ENCODE peak calls at places on chromosomes 1 and 21, in seven cellular contexts. E, R, Z, W, M, G and J are unnamed samples.

GRCh38 chr1:179447489-179447888 is 81.7 kb downstream of the AXDND1 start:
- DNase-seq in E (peak), R (peak), Z (peak), W (peak), M (peak), G (no peak), J (peak)

GRCh38 chr1:19780267-19780877 is 19.3 kb downstream of the TMCO4 start:
- DNase-seq in E (no peak), R (no peak), Z (peak), W (no peak), M (peak), G (no peak), J (no peak)

GRCh38 chr1:44464361-44464760 is 59.3 kb downstream of the RNF220 start:
- DNase-seq in E (no peak), R (no peak), Z (no peak), W (no peak), M (no peak), G (no peak), J (no peak)

GRCh38 chr1:157226739-157227138 is 88.5 kb upstream of the ETV3 start:
- DNase-seq in E (no peak), R (no peak), Z (no peak), W (no peak), M (no peak), G (no peak), J (no peak)

GRCh38 chr1:173269490-173270230 is 62.5 kb upstream of the TNFSF4 start:
- DNase-seq in E (peak), R (no peak), Z (no peak), W (peak), M (peak), G (peak), J (peak)

GRCh38 chr21:44088401-44088780 is 18.8 kb upstream of the PWP2 start:
- DNase-seq in E (no peak), R (no peak), Z (peak), W (no peak), M (no peak), G (no peak), J (no peak)

GRCh38 chr1:54545916-54546635 is 2.0 kb upstream of the ACOT11 start:
- DNase-seq in E (no peak), R (no peak), Z (no peak), W (no peak), M (no peak), G (no peak), J (no peak)

GRCh38 chr1:40715660-40716059 is 24.2 kb downstream of the NFYC start:
- DNase-seq in E (no peak), R (no peak), Z (no peak), W (no peak), M (no peak), G (no peak), J (no peak)

GRCh38 chr1:2049517-2050481 is at the start of gene PRKCZ:
- DNase-seq in E (peak), R (peak), Z (peak), W (peak), M (peak), G (no peak), J (peak)
- TF ChIP-seq EZH2 in E (no peak), R (no peak), Z (no peak), W (no peak), M (no peak), G (peak), J (no peak)

GRCh38 chr1:14599173-14599754 is 779 bp downstream of the KAZN start:
- DNase-seq in E (no peak), R (peak), Z (peak), W (no peak), M (peak), G (no peak), J (no peak)
- TF ChIP-seq EZH2 in E (no peak), R (no peak), Z (peak), W (no peak), M (no peak), G (no peak), J (peak)

DNA sequence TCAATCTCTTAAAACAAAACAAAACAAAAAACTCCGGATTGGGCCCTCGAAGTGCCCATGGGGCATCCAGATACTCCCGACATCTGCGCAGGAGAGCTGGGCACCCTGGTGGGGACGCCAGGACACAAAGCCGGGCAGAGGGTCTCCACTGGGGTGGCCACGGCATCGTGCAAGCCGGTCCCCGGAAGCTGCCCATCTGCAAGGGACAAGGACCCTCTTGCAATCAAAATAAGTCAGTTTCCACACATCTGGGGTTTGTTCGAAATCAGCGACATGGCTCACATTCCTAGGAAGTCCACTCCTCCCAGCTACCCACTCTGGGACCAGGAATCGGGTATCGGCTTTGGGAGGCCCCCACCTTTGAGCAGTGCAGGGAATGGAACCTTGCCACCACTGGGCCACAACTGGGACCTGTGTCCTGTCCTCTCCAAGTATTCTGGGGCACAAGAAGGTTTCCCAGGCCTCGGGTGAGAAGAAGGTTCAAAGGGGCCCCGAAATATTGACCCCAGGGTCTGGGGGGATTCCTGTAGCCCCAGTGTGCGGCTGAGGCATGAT is 4.6 kb upstream of the PRDM16 start:
- DNase-seq in E (no peak), R (no peak), Z (no peak), W (no peak), M (no peak), G (no peak), J (no peak)
- TF ChIP-seq EZH2 in E (no peak), R (no peak), Z (peak), W (no peak), M (peak), G (no peak), J (no peak)

GRCh38 chr1:160136926-160137200 is 14.5 kb upstream of the ATP1A4 start:
- DNase-seq in E (no peak), R (no peak), Z (no peak), W (no peak), M (no peak), G (no peak), J (no peak)
- TF ChIP-seq EZH2 in E (no peak), R (no peak), Z (no peak), W (no peak), M (no peak), G (no peak), J (no peak)

GRCh38 chr1:171835891-171836290 is 5.4 kb upstream of the DNM3 start:
- DNase-seq in E (no peak), R (no peak), Z (no peak), W (no peak), M (no peak), G (no peak), J (no peak)

GRCh38 chr1:171844381-171844780 is 3.1 kb downstream of the DNM3 start:
- DNase-seq in E (no peak), R (no peak), Z (no peak), W (no peak), M (no peak), G (peak), J (no peak)

GRCh38 chr1:171841931-171842723 is 829 bp downstream of the DNM3 start:
- DNase-seq in E (no peak), R (peak), Z (peak), W (no peak), M (peak), G (peak), J (peak)

GRCh38 chr1:171845998-171846397 is 4.7 kb downstream of the DNM3 start:
- DNase-seq in E (no peak), R (no peak), Z (no peak), W (no peak), M (no peak), G (no peak), J (no peak)

GRCh38 chr1:171841050-171841910 is at the start of gene DNM3:
- DNase-seq in E (no peak), R (peak), Z (peak), W (peak), M (peak), G (peak), J (peak)
- TF ChIP-seq EZH2 in E (no peak), R (peak), Z (no peak), W (no peak), M (no peak), G (no peak), J (no peak)

GRCh38 chr1:159942700-159943640 is 2.4 kb downstream of the IGSF9 start:
- DNase-seq in E (no peak), R (no peak), Z (no peak), W (no peak), M (no peak), G (no peak), J (no peak)

GRCh38 chr1:159943908-159944622 is 1.3 kb downstream of the IGSF9 start:
- DNase-seq in E (no peak), R (no peak), Z (no peak), W (no peak), M (no peak), G (no peak), J (peak)

GRCh38 chr1:159945483-159946241 is at the start of gene IGSF9:
- DNase-seq in E (peak), R (peak), Z (peak), W (peak), M (peak), G (peak), J (peak)

GRCh38 chr1:159946242-159947187 is 1.1 kb upstream of the IGSF9 start:
- DNase-seq in E (no peak), R (no peak), Z (no peak), W (no peak), M (no peak), G (no peak), J (no peak)

DNA sequence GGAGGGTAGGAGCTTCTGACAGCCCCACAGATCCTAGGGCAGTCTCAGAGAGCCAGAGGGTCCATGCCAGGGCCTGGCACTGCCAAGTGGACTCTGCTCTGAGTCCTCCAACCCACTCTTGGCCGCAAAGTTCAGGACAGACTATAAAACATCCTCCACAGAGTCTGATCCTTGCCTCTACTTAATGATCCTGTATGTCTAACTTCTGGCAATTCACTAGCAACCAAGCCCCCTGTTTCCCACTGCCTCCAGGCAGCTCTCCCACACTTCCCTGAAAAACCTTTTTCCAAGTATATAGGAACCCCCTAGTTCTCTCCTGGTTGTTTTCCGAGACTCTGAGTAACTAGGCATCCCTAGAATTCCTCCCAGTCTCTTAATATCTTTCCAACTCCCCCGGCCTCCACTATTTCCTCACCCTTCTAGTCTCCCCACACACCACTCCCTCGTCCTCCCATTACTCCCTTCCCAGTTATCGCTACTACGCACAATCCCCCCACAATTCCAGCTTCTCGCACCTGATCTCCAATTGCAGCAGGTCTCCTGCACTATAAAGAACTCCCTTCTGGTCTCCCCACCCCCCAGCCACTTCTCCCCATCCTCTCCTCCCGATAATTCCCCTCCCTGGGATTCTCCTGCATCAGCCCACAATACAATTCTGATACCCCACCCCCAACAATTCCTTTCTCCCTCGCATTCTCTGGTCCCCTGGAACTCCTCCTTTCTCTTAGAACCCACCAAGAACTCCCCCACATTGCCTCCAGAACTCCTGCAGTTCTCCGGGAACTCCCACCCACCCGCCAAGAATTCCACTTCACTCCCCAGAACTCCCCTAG is 574 bp downstream of the IGSF9 start:
- DNase-seq in E (no peak), R (no peak), Z (no peak), W (no peak), M (peak), G (no peak), J (no peak)
- TF ChIP-seq EZH2 in E (no peak), R (no peak), Z (no peak), W (no peak), M (no peak), G (peak), J (no peak)

GRCh38 chr1:18646091-18646775 is 15.6 kb downstream of the PAX7 start:
- DNase-seq in E (no peak), R (peak), Z (peak), W (no peak), M (no peak), G (no peak), J (no peak)
- TF ChIP-seq EZH2 in E (peak), R (peak), Z (peak), W (no peak), M (peak), G (no peak), J (peak)

GRCh38 chr21:32981096-32981495 is 44.6 kb upstream of the OLIG2 start:
- DNase-seq in E (no peak), R (no peak), Z (no peak), W (no peak), M (no peak), G (no peak), J (no peak)

GRCh38 chr21:32977216-32977615 is 48.5 kb upstream of the OLIG2 start:
- DNase-seq in E (no peak), R (no peak), Z (no peak), W (no peak), M (no peak), G (no peak), J (no peak)

GRCh38 chr21:32976791-32977190 is 48.9 kb upstream of the OLIG2 start:
- DNase-seq in E (no peak), R (no peak), Z (no peak), W (no peak), M (no peak), G (no peak), J (no peak)

GRCh38 chr21:32979598-32980268 is 46.0 kb upstream of the OLIG2 start:
- DNase-seq in E (no peak), R (no peak), Z (no peak), W (no peak), M (no peak), G (no peak), J (no peak)

GRCh38 chr21:32978346-32979270 is 47.1 kb upstream of the OLIG2 start:
- DNase-seq in E (no peak), R (peak), Z (no peak), W (no peak), M (no peak), G (no peak), J (no peak)
- TF ChIP-seq EZH2 in E (no peak), R (no peak), Z (no peak), W (peak), M (no peak), G (no peak), J (no peak)